ENCODE peak calls at places on chromosomes 12 and 14, in seven cellular contexts. M is GM12878, K is heart left ventricle, C is fibroblast of pulmonary artery, F is kidney epithelial cell, W is OCI-LY7, U is IMR-90. H is an unnamed sample.

GRCh38 chr12:101857043-101857558 is 20.3 kb upstream of the DRAM1 start:
- DNase-seq in M (no peak), K (no peak), C (peak; percentile 61), F (no peak), W (no peak), U (peak; percentile 81), H (no peak)

GRCh38 chr14:68328509-68328908 is 464.4 kb downstream of the ZFP36L1 start:
- DNase-seq in M (no peak), K (no peak), C (no peak), F (no peak), W (no peak), U (no peak), H (peak; percentile 34)

GRCh38 chr14:77475432-77476115 is 17.7 kb downstream of the AHSA1 start:
- DNase-seq in M (no peak), K (no peak), C (no peak), F (no peak), W (no peak), U (no peak), H (peak; percentile 17)

GRCh38 chr12:44876554-44877275 is 600 bp upstream of the NELL2 start:
- DNase-seq in M (no peak), K (no peak), C (peak; percentile 12), F (no peak), W (peak; percentile 22), U (no peak), H (peak; percentile 53)

GRCh38 chr12:12983420-12984035 is 16.5 kb downstream of the HEBP1 start:
- DNase-seq in M (no peak), K (peak; percentile 27), C (peak; percentile 84), F (no peak), W (no peak), U (peak; percentile 69), H (no peak)

GRCh38 chr12:101243074-101243473 is 33.0 kb upstream of the SLC5A8 start:
- DNase-seq in M (no peak), K (no peak), C (no peak), F (no peak), W (no peak), U (no peak), H (no peak)

GRCh38 chr12:34301251-34302130 is 279.2 kb downstream of the ALG10 start:
- DNase-seq in M (no peak), K (no peak), C (no peak), F (no peak), W (no peak), U (no peak), H (no peak)

GRCh38 chr12:124538194-124539082 is 29.0 kb downstream of the NCOR2 start:
- DNase-seq in M (no peak), K (no peak), C (no peak), F (no peak), W (no peak), U (no peak), H (no peak)

GRCh38 chr14:104223101-104223809 is 84.9 kb downstream of the KIF26A start:
- DNase-seq in M (no peak), K (peak; percentile 38), C (no peak), F (no peak), W (no peak), U (no peak), H (no peak)

GRCh38 chr12:109458086-109458485 is 19.0 kb downstream of the KCTD10 start:
- DNase-seq in M (no peak), K (no peak), C (peak; percentile 74), F (no peak), W (no peak), U (peak; percentile 84), H (no peak)

GRCh38 chr12:109092484-109093021 is 719 bp downstream of the ALKBH2 start:
- DNase-seq in M (no peak), K (no peak), C (no peak), F (no peak), W (peak; percentile 30), U (no peak), H (no peak)

GRCh38 chr12:62813031-62813829 is 121.7 kb downstream of the PPM1H start:
- DNase-seq in M (no peak), K (peak; percentile 52), C (peak; percentile 81), F (no peak), W (peak; percentile 61), U (peak; percentile 68), H (peak; percentile 57)

GRCh38 chr12:132530451-132530850 is 40.5 kb downstream of the FBRSL1 start:
- DNase-seq in M (no peak), K (no peak), C (no peak), F (no peak), W (no peak), U (no peak), H (no peak)

GRCh38 chr14:71006200-71006563 is 98.9 kb downstream of the PCNX1 start:
- DNase-seq in M (no peak), K (no peak), C (no peak), F (no peak), W (no peak), U (peak; percentile 36), H (no peak)

GRCh38 chr12:130711751-130712150 is 4.3 kb downstream of the RIMBP2 start:
- DNase-seq in M (no peak), K (no peak), C (no peak), F (no peak), W (no peak), U (no peak), H (no peak)

GRCh38 chr12:128976120-128976519 is 122.8 kb downstream of the GLT1D1 start:
- DNase-seq in M (no peak), K (no peak), C (no peak), F (no peak), W (peak; percentile 13), U (no peak), H (peak; percentile 50)

GRCh38 chr14:94027566-94028449 is 1.7 kb downstream of the OTUB2 start:
- DNase-seq in M (no peak), K (no peak), C (no peak), F (no peak), W (no peak), U (no peak), H (no peak)

GRCh38 chr14:44778562-44778961 is 183.2 kb downstream of the KLHL28 start:
- DNase-seq in M (no peak), K (no peak), C (peak; percentile 93), F (no peak), W (no peak), U (peak; percentile 90), H (no peak)

GRCh38 chr12:97794335-97794734 is 331.7 kb downstream of the RMST start:
- DNase-seq in M (no peak), K (no peak), C (no peak), F (no peak), W (no peak), U (no peak), H (no peak)

GRCh38 chr12:28890664-28891063 is 258.4 kb upstream of the FAR2 start:
- DNase-seq in M (no peak), K (no peak), C (no peak), F (no peak), W (no peak), U (no peak), H (no peak)

GRCh38 chr14:36661506-36662257 is at the start of gene PAX9:
- DNase-seq in M (peak; percentile 23), K (peak; percentile 46), C (peak; percentile 53), F (peak; percentile 34), W (peak; percentile 90), U (peak; percentile 41), H (peak; percentile 48)

GRCh38 chr12:31230004-31230403 is 95.9 kb downstream of the SINHCAF start:
- DNase-seq in M (no peak), K (no peak), C (no peak), F (no peak), W (no peak), U (no peak), H (no peak)

GRCh38 chr14:23430016-23430732 is 5.3 kb downstream of the MYH7 start:
- DNase-seq in M (no peak), K (peak; percentile 7), C (no peak), F (no peak), W (no peak), U (no peak), H (no peak)
- TF ChIP-seq CTCF in M (no peak), K (no peak), C (no peak), F (no peak), W (no peak), U (no peak), H (no peak)

GRCh38 chr14:56247495-56248087 is 129.4 kb downstream of the PELI2 start:
- DNase-seq in M (no peak), K (no peak), C (peak; percentile 41), F (no peak), W (peak; percentile 18), U (peak; percentile 31), H (no peak)
- TF ChIP-seq CTCF in M (peak; percentile 4), K (no peak), C (peak; percentile 46), F (peak; percentile 39), W (peak; percentile 74), U (peak; percentile 43), H (no peak)

GRCh38 chr12:122133192-122133950 is 40.6 kb downstream of the IL31 start:
- DNase-seq in M (no peak), K (no peak), C (no peak), F (no peak), W (no peak), U (no peak), H (no peak)
- TF ChIP-seq CTCF in M (no peak), K (no peak), C (no peak), F (no peak), W (no peak), U (no peak), H (no peak)

GRCh38 chr14:20659813-20660395 is 18.4 kb upstream of the OR6S1 start:
- DNase-seq in M (no peak), K (no peak), C (no peak), F (no peak), W (no peak), U (no peak), H (no peak)

GRCh38 chr14:20656274-20656673 is 14.8 kb upstream of the OR6S1 start:
- DNase-seq in M (no peak), K (no peak), C (no peak), F (no peak), W (no peak), U (no peak), H (no peak)

GRCh38 chr14:20658246-20658645 is 16.8 kb upstream of the OR6S1 start:
- DNase-seq in M (no peak), K (no peak), C (no peak), F (no peak), W (no peak), U (no peak), H (peak; percentile 11)

GRCh38 chr14:20655851-20656250 is 14.4 kb upstream of the OR6S1 start:
- DNase-seq in M (no peak), K (no peak), C (no peak), F (no peak), W (no peak), U (no peak), H (no peak)

DNA sequence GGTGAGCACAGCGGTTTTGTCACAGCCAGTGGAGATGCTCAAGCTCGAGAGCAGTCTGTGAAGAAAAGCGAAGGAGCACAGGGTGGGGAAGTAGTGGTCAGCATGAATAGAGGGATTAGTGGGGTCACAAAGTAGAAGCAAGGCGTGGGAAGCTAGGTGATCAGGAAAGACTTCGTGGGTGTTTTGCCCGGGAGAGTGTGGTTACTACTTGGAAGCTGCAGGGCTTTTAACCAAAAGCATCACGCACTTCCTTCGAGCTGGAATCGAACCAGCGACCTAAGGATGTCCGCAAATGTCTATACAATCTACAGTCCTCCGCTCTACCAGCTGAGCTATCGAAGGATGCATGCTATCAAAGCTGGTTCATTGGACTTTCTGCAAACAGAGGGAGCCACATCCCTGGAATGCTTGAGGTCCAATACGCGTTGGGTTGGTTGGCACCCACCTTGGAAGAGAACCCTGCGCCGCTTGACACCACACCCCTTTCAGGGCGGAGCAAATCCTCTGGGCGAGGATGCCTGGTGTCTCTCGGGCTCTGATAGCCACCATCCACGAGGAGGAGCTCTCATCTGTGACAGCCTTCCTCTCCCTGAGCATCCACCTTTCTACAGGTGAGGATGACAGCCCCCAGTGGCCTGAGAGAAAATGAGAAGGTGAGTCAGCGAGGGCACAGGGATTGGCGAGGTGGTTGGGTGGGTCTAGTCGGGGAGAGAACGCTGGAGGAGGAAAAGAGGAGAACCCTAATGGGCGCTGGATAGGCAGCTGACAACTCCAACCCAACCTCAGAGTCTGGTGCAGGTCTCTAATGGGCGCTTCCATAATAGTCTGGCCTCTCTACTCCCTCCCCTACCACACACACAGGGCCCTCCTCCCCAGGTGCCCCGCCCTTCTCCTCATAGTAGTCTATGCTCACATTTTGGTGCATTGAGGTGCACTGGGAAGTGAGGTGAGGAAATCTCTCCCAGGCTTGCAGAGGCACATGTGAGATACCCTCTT is 16.0 kb upstream of the OR6S1 start:
- DNase-seq in M (no peak), K (no peak), C (no peak), F (no peak), W (no peak), U (peak; percentile 4), H (peak; percentile 43)
- TF ChIP-seq CTCF in M (no peak), K (no peak), C (no peak), F (no peak), W (peak; percentile 41), U (peak; percentile 6), H (peak; percentile 29)